ENCODE peak calls at places on chromosomes 3 and 15, in five cellular contexts. C, W, X, L and R are unnamed samples.

GRCh38 chr3:31377045-31377642 is 155.6 kb upstream of the STT3B start:
- DNase-seq in C (peak; percentile 85), W (no peak), X (no peak), L (no peak), R (peak; percentile 78)

GRCh38 chr15:38038659-38039442 is 104.4 kb downstream of the TMCO5A start:
- DNase-seq in C (peak; percentile 94), W (no peak), X (no peak), L (no peak), R (peak; percentile 75)

GRCh38 chr3:134330895-134331810 is 43.1 kb downstream of the AMOTL2 start:
- DNase-seq in C (peak; percentile 89), W (no peak), X (peak; percentile 77), L (no peak), R (peak; percentile 82)

GRCh38 chr3:68919000-68919399 is 13.3 kb downstream of the TAFA4 start:
- DNase-seq in C (peak; percentile 42), W (no peak), X (peak; percentile 81), L (no peak), R (peak; percentile 36)

GRCh38 chr15:69593981-69594966 is 141.7 kb downstream of the RPLP1 start:
- DNase-seq in C (peak; percentile 49), W (no peak), X (peak; percentile 81), L (peak; percentile 92), R (no peak)

GRCh38 chr3:108907194-108907593 is 46.5 kb downstream of the GUCA1C start:
- DNase-seq in C (peak; percentile 40), W (no peak), X (no peak), L (no peak), R (no peak)

GRCh38 chr15:67108122-67108871 is 42.9 kb downstream of the SMAD3 start:
- DNase-seq in C (peak; percentile 59), W (no peak), X (no peak), L (no peak), R (peak; percentile 63)

GRCh38 chr3:193895409-193895808 is 240.5 kb upstream of the HES1 start:
- DNase-seq in C (no peak), W (no peak), X (no peak), L (no peak), R (no peak)

GRCh38 chr3:28835751-28836150 is 445.1 kb upstream of the RBMS3 start:
- DNase-seq in C (peak; percentile 40), W (no peak), X (peak; percentile 82), L (peak; percentile 52), R (peak; percentile 28)

GRCh38 chr3:21638488-21638887 is 112.5 kb downstream of the ZNF385D start:
- DNase-seq in C (no peak), W (no peak), X (no peak), L (no peak), R (no peak)

GRCh38 chr3:168088106-168088722 is 7.5 kb downstream of the GOLIM4 start:
- DNase-seq in C (peak; percentile 39), W (no peak), X (peak; percentile 81), L (no peak), R (no peak)

GRCh38 chr15:98920091-98920880 is 87.3 kb downstream of the PGPEP1L start:
- DNase-seq in C (peak; percentile 20), W (no peak), X (no peak), L (no peak), R (no peak)

GRCh38 chr15:33008284-33009011 is 186.1 kb downstream of the FMN1 start:
- DNase-seq in C (peak; percentile 66), W (no peak), X (no peak), L (no peak), R (peak; percentile 46)

GRCh38 chr3:194266658-194267005 is 84.5 kb downstream of the CPN2 start:
- DNase-seq in C (no peak), W (no peak), X (no peak), L (no peak), R (no peak)

GRCh38 chr3:36796896-36797295 is 32.5 kb upstream of the DCLK3 start:
- DNase-seq in C (peak; percentile 71), W (no peak), X (no peak), L (no peak), R (peak; percentile 18)

GRCh38 chr3:120276767-120277166 is 8.3 kb downstream of the GPR156 start:
- DNase-seq in C (no peak), W (no peak), X (no peak), L (no peak), R (peak; percentile 12)

GRCh38 chr15:77830041-77830440 is 197.3 kb upstream of the LINGO1 start:
- DNase-seq in C (peak; percentile 71), W (no peak), X (peak; percentile 29), L (no peak), R (peak; percentile 58)

GRCh38 chr15:100998630-100999029 is 79.5 kb downstream of the LRRK1 start:
- DNase-seq in C (no peak), W (no peak), X (no peak), L (no peak), R (no peak)

GRCh38 chr15:31554261-31554660 is 227.6 kb downstream of the KLF13 start:
- DNase-seq in C (peak; percentile 94), W (no peak), X (no peak), L (no peak), R (peak; percentile 79)

GRCh38 chr15:89164712-89165211 is 56.6 kb downstream of the RLBP1 start:
- DNase-seq in C (no peak), W (no peak), X (no peak), L (no peak), R (no peak)

GRCh38 chr3:72597756-72598195 is 250.5 kb downstream of the SHQ1 start:
- DNase-seq in C (peak; percentile 44), W (no peak), X (peak; percentile 69), L (no peak), R (no peak)